ENCODE peak calls at places on chromosomes 1 and 21, in five cellular contexts. O, B, W, Y and M are unnamed samples.

GRCh38 chr1:86753700-86754099 is 49.3 kb downstream of the SH3GLB1 start:
- DNase-seq in O (peak; percentile 57), B (no peak), W (no peak), Y (no peak), M (no peak)

GRCh38 chr1:222454782-222455181 is 93.1 kb downstream of the HHIPL2 start:
- DNase-seq in O (no peak), B (no peak), W (no peak), Y (no peak), M (no peak)

GRCh38 chr1:97094257-97094972 is 372.8 kb downstream of the PTBP2 start:
- DNase-seq in O (peak; percentile 89), B (no peak), W (no peak), Y (no peak), M (no peak)

GRCh38 chr1:208219659-208220282 is 24.4 kb downstream of the PLXNA2 start:
- DNase-seq in O (peak; percentile 97), B (no peak), W (no peak), Y (no peak), M (peak; percentile 57)

GRCh38 chr1:115530407-115530806 is 111.4 kb upstream of the VANGL1 start:
- DNase-seq in O (peak; percentile 9), B (no peak), W (no peak), Y (no peak), M (no peak)

GRCh38 chr1:9628541-9629444 is 22.7 kb upstream of the PIK3CD start:
- DNase-seq in O (no peak), B (peak; percentile 40), W (no peak), Y (no peak), M (no peak)

GRCh38 chr1:223189903-223190724 is 47.1 kb upstream of the TLR5 start:
- DNase-seq in O (peak; percentile 81), B (peak; percentile 12), W (peak; percentile 4), Y (no peak), M (no peak)

GRCh38 chr1:162391790-162392563 is 10.4 kb downstream of the C1orf226 start:
- DNase-seq in O (peak; percentile 59), B (no peak), W (no peak), Y (no peak), M (no peak)

GRCh38 chr1:89800022-89800655 is 20.7 kb upstream of the LRRC8D start:
- DNase-seq in O (no peak), B (no peak), W (no peak), Y (no peak), M (no peak)

GRCh38 chr1:89472886-89473285 is 51.7 kb upstream of the LRRC8B start:
- DNase-seq in O (no peak), B (no peak), W (no peak), Y (no peak), M (no peak)

GRCh38 chr21:14306143-14306907 is 76.6 kb downstream of the HSPA13 start:
- DNase-seq in O (peak; percentile 8), B (no peak), W (no peak), Y (no peak), M (no peak)

GRCh38 chr1:157431751-157432150 is 120.6 kb downstream of the FCRL5 start:
- DNase-seq in O (peak; percentile 67), B (no peak), W (no peak), Y (no peak), M (no peak)

GRCh38 chr1:26541816-26542711 is 12.5 kb downstream of the RPS6KA1 start:
- DNase-seq in O (peak; percentile 22), B (peak; percentile 55), W (peak; percentile 88), Y (no peak), M (no peak)

GRCh38 chr1:4702464-4702863 is 48.1 kb downstream of the AJAP1 start:
- DNase-seq in O (no peak), B (no peak), W (no peak), Y (no peak), M (no peak)

GRCh38 chr1:2172012-2172411 is 22.6 kb downstream of the FAAP20 start:
- DNase-seq in O (no peak), B (no peak), W (no peak), Y (no peak), M (no peak)

GRCh38 chr1:51673279-51673678 is 56.4 kb downstream of the OSBPL9 start:
- DNase-seq in O (no peak), B (no peak), W (no peak), Y (no peak), M (no peak)